ENCODE peak calls at places on chromosomes 4 and X, in nine cellular contexts. One of them, this sample, is unnamed.

GRCh38 chr4:6716018-6716911 is at the start of gene BLOC1S4:
- DNase-seq in NCI-H1092 treated with DMSO at 0.1 percent for 48 hours: peak
- DNase-seq in IMR-90: peak
- DNase-seq in AG20443: peak
- DNase-seq in tibial artery: peak
- DNase-seq in fibroblast of the aortic adventitia: peak
- DNase-seq in EL: peak
- DNase-seq in Panc1: no peak
- DNase-seq in neuronal stem cell: peak
- DNase-seq in this sample: peak

GRCh38 chr4:151418385-151418784 is 9.4 kb downstream of the FHIP1A start:
- DNase-seq in NCI-H1092 treated with DMSO at 0.1 percent for 48 hours: no peak
- DNase-seq in IMR-90: peak
- DNase-seq in AG20443: peak
- DNase-seq in tibial artery: no peak
- DNase-seq in fibroblast of the aortic adventitia: peak
- DNase-seq in EL: peak
- DNase-seq in Panc1: peak
- DNase-seq in neuronal stem cell: no peak
- DNase-seq in this sample: peak

GRCh38 chr4:152961041-152961751 is 25.1 kb downstream of the FHDC1 start:
- DNase-seq in NCI-H1092 treated with DMSO at 0.1 percent for 48 hours: no peak
- DNase-seq in IMR-90: no peak
- DNase-seq in AG20443: no peak
- DNase-seq in tibial artery: peak
- DNase-seq in fibroblast of the aortic adventitia: no peak
- DNase-seq in EL: no peak
- DNase-seq in Panc1: no peak
- DNase-seq in neuronal stem cell: no peak
- DNase-seq in this sample: no peak

GRCh38 chr4:81460837-81461233 is 10.9 kb downstream of the RASGEF1B start:
- DNase-seq in NCI-H1092 treated with DMSO at 0.1 percent for 48 hours: no peak
- DNase-seq in IMR-90: no peak
- DNase-seq in AG20443: no peak
- DNase-seq in tibial artery: no peak
- DNase-seq in fibroblast of the aortic adventitia: no peak
- DNase-seq in EL: no peak
- DNase-seq in Panc1: no peak
- DNase-seq in neuronal stem cell: no peak
- DNase-seq in this sample: no peak

GRCh38 chrX:140817943-140818342 is 108.4 kb downstream of the LINC00632 start:
- DNase-seq in NCI-H1092 treated with DMSO at 0.1 percent for 48 hours: peak
- DNase-seq in IMR-90: peak
- DNase-seq in AG20443: peak
- DNase-seq in tibial artery: no peak
- DNase-seq in fibroblast of the aortic adventitia: peak
- DNase-seq in EL: peak
- DNase-seq in Panc1: no peak
- DNase-seq in neuronal stem cell: no peak
- DNase-seq in this sample: no peak

GRCh38 chrX:54423161-54423888 is 16.9 kb upstream of the TSR2 start:
- DNase-seq in NCI-H1092 treated with DMSO at 0.1 percent for 48 hours: no peak
- DNase-seq in IMR-90: no peak
- DNase-seq in AG20443: peak
- DNase-seq in tibial artery: no peak
- DNase-seq in fibroblast of the aortic adventitia: no peak
- DNase-seq in EL: no peak
- DNase-seq in Panc1: no peak
- DNase-seq in neuronal stem cell: no peak
- DNase-seq in this sample: no peak

GRCh38 chr4:7322166-7322991 is 112.4 kb downstream of the PSAPL1 start:
- DNase-seq in NCI-H1092 treated with DMSO at 0.1 percent for 48 hours: no peak
- DNase-seq in IMR-90: no peak
- DNase-seq in AG20443: no peak
- DNase-seq in tibial artery: no peak
- DNase-seq in fibroblast of the aortic adventitia: no peak
- DNase-seq in EL: no peak
- DNase-seq in Panc1: no peak
- DNase-seq in neuronal stem cell: no peak
- DNase-seq in this sample: no peak

GRCh38 chr4:74635490-74636123 is 158.7 kb downstream of the BTC start:
- DNase-seq in NCI-H1092 treated with DMSO at 0.1 percent for 48 hours: no peak
- DNase-seq in IMR-90: no peak
- DNase-seq in AG20443: no peak
- DNase-seq in tibial artery: no peak
- DNase-seq in fibroblast of the aortic adventitia: no peak
- DNase-seq in EL: no peak
- DNase-seq in Panc1: no peak
- DNase-seq in neuronal stem cell: no peak
- DNase-seq in this sample: no peak

GRCh38 chr4:2289955-2290333 is 28.0 kb upstream of the MXD4 start:
- DNase-seq in NCI-H1092 treated with DMSO at 0.1 percent for 48 hours: no peak
- DNase-seq in IMR-90: no peak
- DNase-seq in AG20443: no peak
- DNase-seq in tibial artery: peak
- DNase-seq in fibroblast of the aortic adventitia: no peak
- DNase-seq in EL: no peak
- DNase-seq in Panc1: no peak
- DNase-seq in neuronal stem cell: no peak
- DNase-seq in this sample: no peak

GRCh38 chr4:1405249-1405635 is 1.0 kb downstream of the NKX1-1 start:
- DNase-seq in NCI-H1092 treated with DMSO at 0.1 percent for 48 hours: no peak
- DNase-seq in IMR-90: no peak
- DNase-seq in AG20443: no peak
- DNase-seq in tibial artery: no peak
- DNase-seq in fibroblast of the aortic adventitia: no peak
- DNase-seq in EL: no peak
- DNase-seq in Panc1: no peak
- DNase-seq in neuronal stem cell: no peak
- DNase-seq in this sample: no peak

GRCh38 chrX:101362757-101363156 is 14.2 kb upstream of the TIMM8A start:
- DNase-seq in NCI-H1092 treated with DMSO at 0.1 percent for 48 hours: no peak
- DNase-seq in IMR-90: no peak
- DNase-seq in AG20443: no peak
- DNase-seq in tibial artery: no peak
- DNase-seq in fibroblast of the aortic adventitia: no peak
- DNase-seq in EL: no peak
- DNase-seq in Panc1: no peak
- DNase-seq in neuronal stem cell: no peak
- DNase-seq in this sample: no peak

GRCh38 chr4:1602621-1603412 is 81.3 kb downstream of the FAM53A start:
- DNase-seq in NCI-H1092 treated with DMSO at 0.1 percent for 48 hours: no peak
- DNase-seq in IMR-90: no peak
- DNase-seq in AG20443: no peak
- DNase-seq in tibial artery: no peak
- DNase-seq in fibroblast of the aortic adventitia: no peak
- DNase-seq in EL: no peak
- DNase-seq in Panc1: no peak
- DNase-seq in neuronal stem cell: no peak
- DNase-seq in this sample: no peak

GRCh38 chr4:27484216-27484615 is 623.6 kb downstream of the STIM2 start:
- DNase-seq in NCI-H1092 treated with DMSO at 0.1 percent for 48 hours: no peak
- DNase-seq in IMR-90: no peak
- DNase-seq in AG20443: no peak
- DNase-seq in tibial artery: no peak
- DNase-seq in fibroblast of the aortic adventitia: no peak
- DNase-seq in EL: no peak
- DNase-seq in Panc1: no peak
- DNase-seq in neuronal stem cell: no peak
- DNase-seq in this sample: no peak

GRCh38 chr4:108774809-108775530 is 12.1 kb upstream of the ETNPPL start:
- DNase-seq in NCI-H1092 treated with DMSO at 0.1 percent for 48 hours: no peak
- DNase-seq in IMR-90: no peak
- DNase-seq in AG20443: no peak
- DNase-seq in tibial artery: peak
- DNase-seq in fibroblast of the aortic adventitia: no peak
- DNase-seq in EL: no peak
- DNase-seq in Panc1: no peak
- DNase-seq in neuronal stem cell: no peak
- DNase-seq in this sample: no peak

GRCh38 chr4:183142566-183143545 is 43.8 kb downstream of the WWC2 start:
- DNase-seq in NCI-H1092 treated with DMSO at 0.1 percent for 48 hours: peak
- DNase-seq in IMR-90: peak
- DNase-seq in AG20443: peak
- DNase-seq in tibial artery: peak
- DNase-seq in fibroblast of the aortic adventitia: peak
- DNase-seq in EL: peak
- DNase-seq in Panc1: no peak
- DNase-seq in neuronal stem cell: no peak
- DNase-seq in this sample: no peak

GRCh38 chrX:39816871-39817731 is 280.7 kb downstream of the BCOR start:
- DNase-seq in NCI-H1092 treated with DMSO at 0.1 percent for 48 hours: no peak
- DNase-seq in IMR-90: peak
- DNase-seq in AG20443: peak
- DNase-seq in tibial artery: no peak
- DNase-seq in fibroblast of the aortic adventitia: peak
- DNase-seq in EL: peak
- DNase-seq in Panc1: no peak
- DNase-seq in neuronal stem cell: no peak
- DNase-seq in this sample: no peak

GRCh38 chr4:26020896-26021295 is 106.9 kb downstream of the SMIM20 start:
- DNase-seq in NCI-H1092 treated with DMSO at 0.1 percent for 48 hours: no peak
- DNase-seq in IMR-90: peak
- DNase-seq in AG20443: peak
- DNase-seq in tibial artery: no peak
- DNase-seq in fibroblast of the aortic adventitia: peak
- DNase-seq in EL: peak
- DNase-seq in Panc1: no peak
- DNase-seq in neuronal stem cell: no peak
- DNase-seq in this sample: peak

GRCh38 chrX:18895157-18895952 is 88.6 kb downstream of the PHKA2 start:
- DNase-seq in NCI-H1092 treated with DMSO at 0.1 percent for 48 hours: no peak
- DNase-seq in IMR-90: peak
- DNase-seq in AG20443: peak
- DNase-seq in tibial artery: peak
- DNase-seq in fibroblast of the aortic adventitia: peak
- DNase-seq in EL: no peak
- DNase-seq in Panc1: no peak
- DNase-seq in neuronal stem cell: no peak
- DNase-seq in this sample: no peak

GRCh38 chrX:148804579-148804978 is 304.2 kb downstream of the AFF2 start:
- DNase-seq in NCI-H1092 treated with DMSO at 0.1 percent for 48 hours: no peak
- DNase-seq in IMR-90: no peak
- DNase-seq in AG20443: peak
- DNase-seq in tibial artery: no peak
- DNase-seq in fibroblast of the aortic adventitia: peak
- DNase-seq in EL: no peak
- DNase-seq in Panc1: no peak
- DNase-seq in neuronal stem cell: no peak
- DNase-seq in this sample: no peak

GRCh38 chrX:6382284-6382683 is 152.6 kb downstream of the VCX3A start:
- DNase-seq in NCI-H1092 treated with DMSO at 0.1 percent for 48 hours: no peak
- DNase-seq in IMR-90: no peak
- DNase-seq in AG20443: no peak
- DNase-seq in tibial artery: no peak
- DNase-seq in fibroblast of the aortic adventitia: no peak
- DNase-seq in EL: no peak
- DNase-seq in Panc1: no peak
- DNase-seq in neuronal stem cell: no peak
- DNase-seq in this sample: no peak

GRCh38 chr4:141654098-141654497 is 17.7 kb downstream of the IL15 start:
- DNase-seq in NCI-H1092 treated with DMSO at 0.1 percent for 48 hours: no peak
- DNase-seq in IMR-90: peak
- DNase-seq in AG20443: no peak
- DNase-seq in tibial artery: no peak
- DNase-seq in fibroblast of the aortic adventitia: peak
- DNase-seq in EL: peak
- DNase-seq in Panc1: no peak
- DNase-seq in neuronal stem cell: peak
- DNase-seq in this sample: peak

GRCh38 chr4:75030649-75031235 is 97.8 kb downstream of the PARM1 start:
- DNase-seq in NCI-H1092 treated with DMSO at 0.1 percent for 48 hours: no peak
- DNase-seq in IMR-90: no peak
- DNase-seq in AG20443: no peak
- DNase-seq in tibial artery: no peak
- DNase-seq in fibroblast of the aortic adventitia: no peak
- DNase-seq in EL: no peak
- DNase-seq in Panc1: no peak
- DNase-seq in neuronal stem cell: no peak
- DNase-seq in this sample: no peak

GRCh38 chr4:119643306-119644042 is 14.9 kb upstream of the PDE5A start:
- DNase-seq in NCI-H1092 treated with DMSO at 0.1 percent for 48 hours: no peak
- DNase-seq in IMR-90: peak
- DNase-seq in AG20443: no peak
- DNase-seq in tibial artery: no peak
- DNase-seq in fibroblast of the aortic adventitia: peak
- DNase-seq in EL: no peak
- DNase-seq in Panc1: no peak
- DNase-seq in neuronal stem cell: no peak
- DNase-seq in this sample: no peak

GRCh38 chrX:48761674-48762471 is at the start of gene GLOD5:
- DNase-seq in NCI-H1092 treated with DMSO at 0.1 percent for 48 hours: peak
- DNase-seq in IMR-90: no peak
- DNase-seq in AG20443: no peak
- DNase-seq in tibial artery: no peak
- DNase-seq in fibroblast of the aortic adventitia: no peak
- DNase-seq in EL: no peak
- DNase-seq in Panc1: no peak
- DNase-seq in neuronal stem cell: no peak
- DNase-seq in this sample: peak

GRCh38 chr4:102076622-102077021 is 268.7 kb downstream of the SLC39A8 start:
- DNase-seq in NCI-H1092 treated with DMSO at 0.1 percent for 48 hours: no peak
- DNase-seq in IMR-90: no peak
- DNase-seq in AG20443: no peak
- DNase-seq in tibial artery: no peak
- DNase-seq in fibroblast of the aortic adventitia: no peak
- DNase-seq in EL: peak
- DNase-seq in Panc1: no peak
- DNase-seq in neuronal stem cell: no peak
- DNase-seq in this sample: no peak

GRCh38 chr4:8472166-8472688 is 31.6 kb downstream of the TRMT44 start:
- DNase-seq in NCI-H1092 treated with DMSO at 0.1 percent for 48 hours: no peak
- DNase-seq in IMR-90: no peak
- DNase-seq in AG20443: no peak
- DNase-seq in tibial artery: no peak
- DNase-seq in fibroblast of the aortic adventitia: no peak
- DNase-seq in EL: no peak
- DNase-seq in Panc1: no peak
- DNase-seq in neuronal stem cell: no peak
- DNase-seq in this sample: no peak

GRCh38 chrX:8730812-8731578 is 942 bp downstream of the ANOS1 start:
- DNase-seq in NCI-H1092 treated with DMSO at 0.1 percent for 48 hours: no peak
- DNase-seq in IMR-90: no peak
- DNase-seq in AG20443: no peak
- DNase-seq in tibial artery: no peak
- DNase-seq in fibroblast of the aortic adventitia: no peak
- DNase-seq in EL: peak
- DNase-seq in Panc1: no peak
- DNase-seq in neuronal stem cell: no peak
- DNase-seq in this sample: no peak

GRCh38 chr4:73308286-73308685 is 49.7 kb upstream of the ANKRD17 start:
- DNase-seq in NCI-H1092 treated with DMSO at 0.1 percent for 48 hours: peak
- DNase-seq in IMR-90: peak
- DNase-seq in AG20443: peak
- DNase-seq in tibial artery: no peak
- DNase-seq in fibroblast of the aortic adventitia: peak
- DNase-seq in EL: peak
- DNase-seq in Panc1: no peak
- DNase-seq in neuronal stem cell: no peak
- DNase-seq in this sample: peak

GRCh38 chr4:147674073-147674472 is 9.9 kb downstream of the PRMT9 start:
- DNase-seq in NCI-H1092 treated with DMSO at 0.1 percent for 48 hours: no peak
- DNase-seq in IMR-90: peak
- DNase-seq in AG20443: no peak
- DNase-seq in tibial artery: no peak
- DNase-seq in fibroblast of the aortic adventitia: no peak
- DNase-seq in EL: no peak
- DNase-seq in Panc1: no peak
- DNase-seq in neuronal stem cell: no peak
- DNase-seq in this sample: no peak

GRCh38 chrX:20046270-20046669 is 55.4 kb upstream of the BCLAF3 start:
- DNase-seq in NCI-H1092 treated with DMSO at 0.1 percent for 48 hours: no peak
- DNase-seq in IMR-90: no peak
- DNase-seq in AG20443: no peak
- DNase-seq in tibial artery: no peak
- DNase-seq in fibroblast of the aortic adventitia: no peak
- DNase-seq in EL: no peak
- DNase-seq in Panc1: no peak
- DNase-seq in neuronal stem cell: no peak
- DNase-seq in this sample: no peak

GRCh38 chrX:9605484-9605883 is 140.6 kb downstream of the TBL1X start:
- DNase-seq in NCI-H1092 treated with DMSO at 0.1 percent for 48 hours: no peak
- DNase-seq in IMR-90: no peak
- DNase-seq in AG20443: no peak
- DNase-seq in tibial artery: no peak
- DNase-seq in fibroblast of the aortic adventitia: no peak
- DNase-seq in EL: no peak
- DNase-seq in Panc1: no peak
- DNase-seq in neuronal stem cell: no peak
- DNase-seq in this sample: no peak

This sample was measured in A172.